ENCODE peak calls at places on chromosomes 16 and 17, in six cellular contexts. J is A673, B is fibroblast of lung, T is kidney epithelial cell, A is ascending aorta, S is PC-9. M is an unnamed sample.

GRCh38 chr17:42456223-42457106 is 2.2 kb upstream of the ATP6V0A1 start:
- DNase-seq in T (no peak), S (no peak), B (peak), J (peak), A (no peak), M (peak)

GRCh38 chr17:81962499-81963441 is 1.8 kb upstream of the NOTUM start:
- DNase-seq in S (no peak), T (no peak), B (no peak), A (no peak), J (no peak), M (no peak)

GRCh38 chr16:87380875-87381274 is 2.7 kb downstream of the FBXO31 start:
- DNase-seq in T (no peak), J (no peak), A (no peak), B (peak), S (no peak), M (no peak)

GRCh38 chr16:35744716-35745115 is 2285.3 kb downstream of the TP53TG3F start:
- DNase-seq in J (no peak), B (no peak), T (no peak), A (no peak), S (no peak), M (no peak)

GRCh38 chr17:31378638-31379037 is 12.8 kb upstream of the RAB11FIP4 start:
- DNase-seq in A (no peak), T (no peak), J (no peak), S (no peak), B (no peak), M (no peak)

GRCh38 chr16:17470002-17470870 is 524 bp downstream of the XYLT1 start:
- DNase-seq in T (no peak), B (no peak), A (no peak), J (no peak), S (no peak), M (no peak)

GRCh38 chr16:81904320-81904719 is 107.0 kb downstream of the SDR42E1 start:
- DNase-seq in A (no peak), T (no peak), J (no peak), B (no peak), S (no peak), M (no peak)

GRCh38 chr17:69223809-69224208 is 4.8 kb downstream of the ABCA10 start:
- DNase-seq in B (peak), A (no peak), S (no peak), J (no peak), T (peak), M (no peak)

GRCh38 chr16:17273142-17273561 is 197.6 kb downstream of the XYLT1 start:
- DNase-seq in B (peak), J (no peak), A (no peak), T (peak), S (no peak), M (peak)

GRCh38 chr16:66408181-66409048 is 18.7 kb upstream of the BEAN1 start:
- DNase-seq in B (peak), T (peak), S (peak), A (no peak), J (peak), M (no peak)

GRCh38 chr17:33169580-33170285 is 123.4 kb downstream of the ASIC2 start:
- DNase-seq in A (no peak), J (no peak), B (peak), T (peak), S (no peak), M (peak)

GRCh38 chr17:50664788-50665458 is 30.2 kb downstream of the ABCC3 start:
- DNase-seq in B (no peak), A (no peak), T (no peak), S (no peak), J (no peak), M (no peak)

GRCh38 chr17:44112284-44113280 is 10.9 kb downstream of the HDAC5 start:
- DNase-seq in B (no peak), T (no peak), A (peak), S (no peak), J (no peak), M (no peak)

GRCh38 chr17:31758646-31759045 is 100.4 kb downstream of the COPRS start:
- DNase-seq in B (peak), S (no peak), J (no peak), T (no peak), A (no peak), M (no peak)

GRCh38 chr17:58231644-58232043 is 6.7 kb upstream of the LPO start:
- DNase-seq in T (peak), J (no peak), A (no peak), S (no peak), B (peak), M (no peak)

GRCh38 chr16:21526923-21527807 is 72.2 kb upstream of the METTL9 start:
- DNase-seq in T (no peak), S (no peak), A (no peak), J (no peak), B (no peak), M (no peak)

GRCh38 chr16:89564476-89565255 is 4.2 kb downstream of the RPL13 start:
- DNase-seq in B (no peak), T (no peak), A (no peak), J (no peak), S (peak), M (no peak)

GRCh38 chr17:70969540-70970034 is 800.3 kb downstream of the KCNJ2 start:
- DNase-seq in T (no peak), J (no peak), B (no peak), A (no peak), S (no peak), M (no peak)

GRCh38 chr17:81040791-81041337 is 5.9 kb downstream of the BAIAP2 start:
- DNase-seq in B (peak), A (no peak), T (no peak), J (peak), S (no peak), M (no peak)

GRCh38 chr17:5555254-5555653 is 29.1 kb downstream of the NLRP1 start:
- DNase-seq in T (peak), A (no peak), B (peak), J (no peak), S (no peak), M (peak)

GRCh38 chr16:88298882-88299745 is 83.6 kb upstream of the ZNF469 start:
- DNase-seq in S (no peak), A (no peak), J (no peak), T (no peak), B (peak), M (no peak)

GRCh38 chr17:36942031-36942599 is 4.8 kb downstream of the LHX1 start:
- DNase-seq in J (no peak), S (no peak), A (no peak), B (no peak), T (no peak), M (no peak)

GRCh38 chr17:82914375-82914774 is 74.6 kb upstream of the ZNF750 start:
- DNase-seq in J (no peak), S (no peak), A (no peak), B (no peak), T (no peak), M (no peak)

GRCh38 chr16:31143036-31143888 is 6.6 kb downstream of the PRSS36 start:
- DNase-seq in J (no peak), B (no peak), A (no peak), T (no peak), S (no peak), M (no peak)

GRCh38 chr17:64218066-64218465 is 45.0 kb downstream of the TEX2 start:
- DNase-seq in J (no peak), B (no peak), T (no peak), A (no peak), S (no peak), M (no peak)

GRCh38 chr17:43406676-43407645 is 8.2 kb downstream of the ARL4D start:
- DNase-seq in S (no peak), A (no peak), J (no peak), B (peak), T (no peak), M (no peak)

GRCh38 chr17:68378202-68379149 is 78.8 kb downstream of the WIPI1 start:
- DNase-seq in J (peak), B (peak), T (no peak), S (peak), A (peak), M (no peak)

GRCh38 chr16:10385725-10386516 is at the start of gene ATF7IP2:
- DNase-seq in A (peak), T (peak), S (no peak), B (peak), J (peak), M (peak)

GRCh38 chr16:10388987-10389386 is 3.1 kb downstream of the ATF7IP2 start:
- DNase-seq in B (no peak), J (no peak), A (no peak), T (no peak), S (no peak), M (no peak)

GRCh38 chr16:10387378-10387681 is 1.5 kb downstream of the ATF7IP2 start:
- DNase-seq in B (no peak), S (no peak), J (no peak), A (no peak), T (no peak), M (no peak)

GRCh38 chr16:10383626-10384025 is 2.2 kb upstream of the ATF7IP2 start:
- DNase-seq in B (peak), T (no peak), A (no peak), S (no peak), J (no peak), M (no peak)

GRCh38 chr16:10386517-10387377 is 886 bp downstream of the ATF7IP2 start:
- DNase-seq in J (peak), A (no peak), S (no peak), B (peak), T (no peak), M (no peak)
- H3K4me3 ChIP-seq in J (peak), A (peak), S (no peak), B (peak), T (peak), M (peak)

GRCh38 chr16:85286970-85287814 is 174.9 kb upstream of the CIBAR2 start:
- DNase-seq in S (no peak), J (no peak), A (no peak), T (no peak), B (peak), M (no peak)
- TF ChIP-seq CTCF in S (no peak), J (no peak), A (no peak), T (no peak), B (peak), M (peak)

GRCh38 chr16:4597174-4597573 is 17.5 kb downstream of the UBALD1 start:
- DNase-seq in B (peak), S (no peak), J (no peak), A (no peak), T (peak), M (no peak)

GRCh38 chr16:4591191-4591590 is 23.5 kb downstream of the UBALD1 start:
- DNase-seq in B (no peak), A (no peak), J (no peak), S (no peak), T (no peak), M (no peak)

GRCh38 chr16:4591706-4592470 is 22.8 kb downstream of the UBALD1 start:
- DNase-seq in S (no peak), T (no peak), A (no peak), J (no peak), B (no peak), M (no peak)

GRCh38 chr16:4593069-4593468 is 21.6 kb downstream of the UBALD1 start:
- DNase-seq in B (no peak), J (no peak), A (no peak), T (no peak), S (no peak), M (no peak)

GRCh38 chr16:4594433-4595410 is 20.0 kb downstream of the UBALD1 start:
- DNase-seq in B (no peak), T (no peak), J (no peak), S (no peak), A (no peak), M (no peak)
- H3K4me3 ChIP-seq in B (no peak), T (no peak), J (no peak), S (no peak), A (no peak), M (no peak)

GRCh38 chr16:4134434-4134833 is 18.2 kb upstream of the ADCY9 start:
- DNase-seq in S (no peak), A (no peak), B (no peak), J (no peak), T (no peak), M (no peak)

GRCh38 chr16:4133897-4134372 is 17.7 kb upstream of the ADCY9 start:
- DNase-seq in T (no peak), A (no peak), J (no peak), B (no peak), S (no peak), M (no peak)

GRCh38 chr16:4135537-4135936 is 19.3 kb upstream of the ADCY9 start:
- DNase-seq in T (no peak), A (no peak), J (no peak), S (no peak), B (no peak), M (no peak)

GRCh38 chr16:4137438-4137837 is 21.2 kb upstream of the ADCY9 start:
- DNase-seq in B (no peak), T (no peak), A (no peak), J (no peak), S (no peak), M (no peak)

DNA sequence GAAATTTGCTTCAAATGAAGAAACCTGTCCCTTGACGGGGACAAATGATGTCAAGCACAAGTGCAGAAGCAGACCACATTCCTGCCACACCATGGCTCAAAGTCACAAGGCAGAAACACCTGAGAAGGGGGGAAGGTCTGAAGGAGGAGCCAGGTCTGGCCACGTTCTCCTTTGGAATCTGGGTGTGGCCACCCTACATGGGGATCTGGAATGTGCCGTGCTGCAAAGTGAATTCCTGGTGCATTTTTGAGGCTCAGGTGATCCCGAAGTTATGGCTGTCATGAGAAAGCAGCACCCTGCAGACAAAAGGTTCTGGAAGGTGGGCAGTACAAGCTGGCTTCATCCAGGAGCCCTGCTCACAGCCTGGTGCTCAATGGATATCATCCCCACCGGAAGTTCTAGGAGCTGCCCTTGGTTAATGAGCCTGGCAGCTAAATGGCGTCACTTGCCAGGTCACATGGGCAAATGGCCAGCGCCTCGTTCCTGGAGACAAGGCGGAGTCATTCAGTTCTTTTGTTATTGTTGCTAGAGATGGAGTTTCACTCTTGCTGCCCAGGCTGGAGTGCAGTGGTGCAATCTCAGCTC is 20.1 kb upstream of the ADCY9 start:
- DNase-seq in B (no peak), A (no peak), T (peak), S (peak), J (no peak), M (no peak)
- TF ChIP-seq CTCF in B (no peak), A (no peak), T (no peak), S (no peak), J (no peak), M (no peak)

GRCh38 chr16:55478827-55479559 is at the start of gene MMP2:
- DNase-seq in S (no peak), B (peak), A (no peak), T (no peak), J (peak), M (no peak)
- H3K4me3 ChIP-seq in S (no peak), B (peak), A (peak), T (peak), J (peak), M (peak)

GRCh38 chr17:40422990-40423611 is 5.4 kb upstream of the TOP2A start:
- DNase-seq in T (no peak), B (no peak), S (no peak), J (no peak), A (no peak), M (no peak)
- TF ChIP-seq CTCF in T (no peak), B (peak), S (no peak), J (no peak), A (no peak), M (no peak)

GRCh38 chr16:9308300-9309209 is 217.1 kb downstream of the HAPSTR1 start:
- DNase-seq in B (no peak), S (no peak), J (no peak), A (no peak), T (no peak), M (no peak)
- H3K4me3 ChIP-seq in B (no peak), S (no peak), J (no peak), A (no peak), T (no peak), M (no peak)